ENCODE peak calls at places on chromosomes 16 and 17, in ten cellular contexts. X, T, C, V, L, W, S, U, R and A are unnamed samples. For H3K9me3, the result is how much of the 10 kb centered on the place peaks cover.

GRCh38 chr17:82667668-82668000 is 19.4 kb upstream of the WDR45B start:
- DNase-seq in W (no peak), R (no peak), L (no peak), U (no peak), C (no peak), T (no peak), X (no peak), V (no peak), S (no peak), A (no peak)

GRCh38 chr17:80511222-80512180 is 33.1 kb upstream of the RPTOR start:
- DNase-seq in U (no peak), W (no peak), V (no peak), X (no peak), T (no peak), C (no peak), L (peak), R (no peak), S (no peak), A (no peak)

GRCh38 chr16:1089822-1090619 is 6.0 kb downstream of the C1QTNF8 start:
- DNase-seq in S (peak), W (peak), R (no peak), C (no peak), U (peak), X (peak), V (no peak), L (no peak), T (peak), A (no peak)

GRCh38 chr16:83967838-83968482 is at the start of gene NECAB2:
- DNase-seq in S (peak), C (no peak), X (no peak), W (no peak), U (no peak), L (peak), R (no peak), T (no peak), V (no peak), A (no peak)

GRCh38 chr16:8674413-8675022 is at the start of gene ABAT:
- DNase-seq in V (peak), S (peak), T (peak), W (peak), C (peak), R (peak), U (peak), X (peak), L (peak), A (peak)

GRCh38 chr17:214881-215331 is 33.5 kb upstream of the DOC2B start:
- DNase-seq in T (no peak), C (peak), V (no peak), R (no peak), S (no peak), X (no peak), U (no peak), W (no peak), L (no peak), A (no peak)

GRCh38 chr17:71163121-71163812 is 957.6 kb upstream of the SOX9 start:
- DNase-seq in X (no peak), U (peak), C (no peak), L (no peak), R (peak), V (peak), S (no peak), W (peak), T (no peak), A (no peak)

GRCh38 chr17:57536289-57536688 is 208.8 kb downstream of the CCDC182 start:
- DNase-seq in T (no peak), V (no peak), S (no peak), W (no peak), X (no peak), L (no peak), C (no peak), R (no peak), U (no peak), A (no peak)

GRCh38 chr17:48375356-48375755 is 54.7 kb downstream of the SKAP1 start:
- DNase-seq in R (no peak), U (no peak), S (no peak), T (no peak), V (no peak), L (no peak), W (no peak), C (no peak), X (no peak), A (peak)

GRCh38 chr17:12979826-12980500 is 37.9 kb downstream of the ELAC2 start:
- DNase-seq in C (no peak), T (no peak), S (no peak), U (no peak), X (no peak), R (no peak), V (no peak), L (no peak), W (no peak), A (no peak)

GRCh38 chr16:17194190-17194780 is 276.5 kb downstream of the XYLT1 start:
- DNase-seq in V (peak), X (peak), C (peak), S (peak), W (peak), R (peak), U (peak), T (peak), L (peak), A (no peak)

GRCh38 chr17:71511266-71511995 is 609.4 kb upstream of the SOX9 start:
- DNase-seq in W (no peak), L (no peak), S (no peak), C (no peak), X (no peak), V (no peak), T (peak), R (no peak), U (no peak), A (no peak)

GRCh38 chr16:87132361-87133014 is 184.7 kb downstream of the C16orf95 start:
- DNase-seq in W (no peak), R (no peak), L (no peak), S (peak), T (no peak), V (no peak), C (no peak), U (no peak), X (no peak), A (peak)

GRCh38 chr17:22707626-22708025 is 1015.3 kb downstream of the KCNJ18 start:
- DNase-seq in R (no peak), U (no peak), W (no peak), S (no peak), V (no peak), T (no peak), C (no peak), L (no peak), X (no peak), A (no peak)

GRCh38 chr17:17911003-17911613 is 61.1 kb downstream of the TOM1L2 start:
- DNase-seq in R (no peak), C (no peak), S (no peak), U (no peak), V (no peak), W (no peak), X (no peak), T (no peak), L (no peak), A (no peak)

GRCh38 chr16:29994613-29995329 is 646 bp downstream of the HIRIP3 start:
- DNase-seq in R (peak), L (no peak), X (peak), C (no peak), S (peak), U (no peak), T (peak), W (peak), V (no peak), A (no peak)

GRCh38 chr16:54126907-54127306 is 159.7 kb downstream of the IRX3 start:
- DNase-seq in C (no peak), W (no peak), S (no peak), L (no peak), U (no peak), T (no peak), X (no peak), R (no peak), V (no peak), A (no peak)

GRCh38 chr16:71542377-71542776 is 16.2 kb downstream of the CHST4 start:
- DNase-seq in X (peak), R (peak), T (peak), U (no peak), S (peak), W (peak), V (no peak), C (peak), L (peak), A (no peak)

GRCh38 chr17:60832206-60832605 is 154.6 kb downstream of the BCAS3 start:
- DNase-seq in L (no peak), U (no peak), S (no peak), T (no peak), R (no peak), V (no peak), X (no peak), C (no peak), W (no peak), A (no peak)

GRCh38 chr17:27496501-27496943 is 40.3 kb downstream of the KSR1 start:
- DNase-seq in W (no peak), T (no peak), C (no peak), R (peak), S (no peak), V (peak), L (no peak), X (no peak), U (peak), A (no peak)

GRCh38 chr17:27986805-27987684 is 55.4 kb upstream of the NLK start:
- DNase-seq in T (no peak), W (no peak), C (no peak), L (no peak), R (no peak), V (no peak), X (no peak), S (no peak), U (no peak), A (no peak)

GRCh38 chr17:70378005-70378404 is 208.7 kb downstream of the KCNJ2 start:
- DNase-seq in C (no peak), V (no peak), S (no peak), U (no peak), W (no peak), R (no peak), L (no peak), X (no peak), T (no peak), A (no peak)

GRCh38 chr16:66401610-66402009 is 25.5 kb upstream of the BEAN1 start:
- DNase-seq in U (no peak), R (no peak), V (no peak), L (no peak), W (no peak), X (no peak), T (peak), C (no peak), S (no peak), A (no peak)

GRCh38 chr16:3182608-3183444 is 5.2 kb upstream of the OR1F1 start:
- DNase-seq in S (no peak), X (peak), L (no peak), C (no peak), V (no peak), W (peak), R (no peak), T (peak), U (no peak), A (no peak)

GRCh38 chr17:46952115-46952514 is 26.9 kb downstream of the RPRML start:
- DNase-seq in T (no peak), V (no peak), C (no peak), S (no peak), W (no peak), X (no peak), U (no peak), L (no peak), R (no peak), A (no peak)

GRCh38 chr17:76132574-76133338 is 8.3 kb downstream of the FOXJ1 start:
- DNase-seq in S (no peak), X (peak), R (peak), L (no peak), V (peak), C (peak), W (peak), T (no peak), U (peak), A (no peak)

GRCh38 chr17:43784628-43785101 is 4.4 kb downstream of the CFAP97D1 start:
- DNase-seq in V (no peak), L (no peak), U (no peak), C (no peak), T (no peak), R (no peak), W (no peak), S (no peak), X (no peak), A (no peak)

GRCh38 chr17:48071654-48072053 is 23.5 kb downstream of the NFE2L1 start:
- DNase-seq in T (no peak), U (no peak), V (no peak), R (no peak), X (no peak), W (no peak), S (no peak), C (no peak), L (no peak), A (no peak)

GRCh38 chr16:56041556-56042140 is 149.6 kb upstream of the GNAO1 start:
- DNase-seq in U (no peak), X (peak), C (no peak), S (no peak), L (peak), V (no peak), R (no peak), W (no peak), T (peak), A (no peak)

GRCh38 chr17:43871947-43872690 is 25.1 kb downstream of the CD300LG start:
- DNase-seq in T (peak), R (peak), V (no peak), U (no peak), W (peak), C (no peak), L (no peak), S (no peak), X (peak), A (no peak)

GRCh38 chr16:77723108-77723514 is 797 bp downstream of the NUDT7 start:
- DNase-seq in X (peak), T (no peak), C (peak), V (peak), W (peak), U (no peak), L (peak), S (peak), R (no peak), A (peak)

GRCh38 chr17:11535231-11535630 is 63.0 kb upstream of the DNAH9 start:
- DNase-seq in U (no peak), V (no peak), W (peak), X (no peak), R (no peak), C (no peak), T (no peak), S (no peak), L (no peak), A (no peak)

GRCh38 chr17:76053230-76054111 is 18.8 kb downstream of the SRP68 start:
- DNase-seq in V (no peak), L (no peak), U (no peak), W (no peak), S (no peak), X (no peak), T (no peak), R (peak), C (no peak), A (peak)

GRCh38 chr17:6147054-6147453 is 76.9 kb downstream of the WSCD1 start:
- DNase-seq in V (no peak), L (no peak), U (no peak), S (no peak), C (no peak), T (no peak), X (no peak), R (no peak), W (no peak), A (no peak)
- TF ChIP-seq CTCF in V (no peak), L (no peak), U (no peak), S (no peak), C (no peak), T (no peak), X (no peak), R (no peak), W (no peak), A (no peak)

GRCh38 chr16:14497245-14498082 is 132.6 kb downstream of the PARN start:
- DNase-seq in T (no peak), U (no peak), L (no peak), W (no peak), S (no peak), R (no peak), X (no peak), V (no peak), C (no peak), A (no peak)
- H3K9me3 ChIP-seq in T (under half), U (under half), L (under half), W (under half), S (under half), R (under half), X (under half), V (under half), C (under half), A (under half)

DNA sequence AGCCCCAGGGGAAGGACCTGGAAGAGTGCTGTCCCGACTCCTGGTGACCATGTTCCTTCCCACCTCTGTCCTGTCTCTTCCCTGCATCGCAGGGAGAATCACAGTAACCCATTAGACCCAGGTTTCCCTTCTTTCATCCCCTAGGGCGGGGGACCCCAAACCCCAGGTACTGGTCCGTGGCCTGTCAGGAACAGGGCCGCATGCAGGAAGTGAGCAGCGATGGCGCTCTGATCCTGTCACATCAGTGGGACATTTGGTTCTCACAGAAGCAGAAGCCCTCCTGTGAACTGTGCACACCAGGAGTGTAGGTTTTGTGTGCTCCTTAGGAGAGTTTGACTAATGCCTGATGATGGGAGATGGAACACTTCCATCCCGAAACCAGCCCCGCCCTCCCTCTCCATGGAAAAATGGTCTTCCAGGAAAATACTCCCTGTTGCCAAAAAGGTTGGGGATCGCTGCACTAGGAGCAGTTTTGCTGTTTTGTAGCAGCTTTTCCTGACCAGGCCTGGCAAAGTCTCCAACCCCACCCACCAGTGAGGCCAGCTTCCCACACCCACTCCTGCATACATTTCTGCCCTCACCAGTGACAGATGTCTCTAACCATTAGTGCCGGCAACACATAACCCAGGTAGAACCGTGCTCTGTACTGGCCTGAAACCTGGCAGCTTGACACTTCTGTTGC is 10.5 kb downstream of the MNT start:
- DNase-seq in T (no peak), W (no peak), U (no peak), R (no peak), L (no peak), S (no peak), C (no peak), X (no peak), V (no peak), A (no peak)
- H3K27ac ChIP-seq in T (peak), W (no peak), U (no peak), R (peak), L (no peak), S (peak), C (peak), X (peak), V (no peak), A (no peak)

GRCh38 chr16:16052916-16053315 is 103.5 kb downstream of the ABCC1 start:
- DNase-seq in U (no peak), L (no peak), S (no peak), T (no peak), R (no peak), W (no peak), C (no peak), V (no peak), X (no peak), A (peak)

GRCh38 chr16:16047761-16048160 is 98.3 kb downstream of the ABCC1 start:
- DNase-seq in S (no peak), L (no peak), C (no peak), U (no peak), V (no peak), X (no peak), W (no peak), R (no peak), T (no peak), A (no peak)

GRCh38 chr16:16050106-16050505 is 100.7 kb downstream of the ABCC1 start:
- DNase-seq in S (no peak), W (no peak), T (no peak), V (no peak), U (no peak), X (no peak), R (no peak), L (no peak), C (no peak), A (no peak)

GRCh38 chr16:16048904-16049582 is 99.6 kb downstream of the ABCC1 start:
- DNase-seq in V (no peak), X (no peak), R (no peak), C (no peak), U (no peak), W (no peak), L (no peak), T (no peak), S (peak), A (no peak)

GRCh38 chr16:16051132-16051531 is 101.7 kb downstream of the ABCC1 start:
- DNase-seq in S (no peak), T (no peak), U (no peak), X (no peak), V (no peak), R (no peak), L (no peak), W (no peak), C (no peak), A (no peak)
- TF ChIP-seq CTCF in S (no peak), T (no peak), U (no peak), X (no peak), V (no peak), R (no peak), L (no peak), W (no peak), C (no peak), A (no peak)

GRCh38 chr17:68060336-68060735 is 24.8 kb downstream of the KPNA2 start:
- DNase-seq in T (no peak), V (no peak), L (no peak), X (no peak), S (no peak), W (no peak), U (no peak), C (no peak), R (no peak), A (no peak)

GRCh38 chr17:68053237-68054030 is 17.9 kb downstream of the KPNA2 start:
- DNase-seq in C (no peak), V (no peak), X (no peak), T (peak), R (peak), S (no peak), U (no peak), W (peak), L (no peak), A (peak)

GRCh38 chr17:68054296-68054900 is 18.9 kb downstream of the KPNA2 start:
- DNase-seq in S (no peak), V (peak), X (no peak), C (peak), W (no peak), L (no peak), T (no peak), U (no peak), R (peak), A (peak)

GRCh38 chr17:68061512-68062313 is 26.2 kb downstream of the KPNA2 start:
- DNase-seq in U (no peak), T (no peak), L (no peak), X (no peak), V (no peak), C (no peak), S (no peak), R (no peak), W (no peak), A (no peak)

DNA sequence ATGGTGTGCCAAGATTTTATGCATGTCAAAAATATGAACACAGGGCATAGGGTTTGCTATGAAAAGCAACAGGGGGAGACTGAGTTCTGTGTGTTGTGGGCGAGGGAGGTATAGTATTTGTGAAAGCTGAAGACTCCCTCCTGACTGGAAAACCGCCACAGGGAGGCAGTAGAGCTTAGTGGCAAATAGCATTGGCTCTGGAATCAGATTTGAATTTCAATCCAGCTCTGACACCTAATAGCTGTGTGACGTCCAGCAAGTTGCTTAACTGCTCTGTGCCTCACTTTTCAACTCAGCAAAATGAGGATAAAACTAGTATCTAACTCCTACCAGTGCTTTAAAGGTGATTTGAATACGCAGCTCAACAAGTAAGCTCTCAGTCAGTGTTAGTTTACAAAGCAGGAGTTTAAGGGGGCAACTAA is 22.0 kb downstream of the KPNA2 start:
- DNase-seq in W (peak), L (peak), T (peak), U (no peak), C (no peak), X (peak), R (no peak), V (no peak), S (no peak), A (no peak)
- H3K9me3 ChIP-seq in W (under half), L (under half), T (under half), U (under half), C (under half), X (under half), R (under half), V (under half), S (under half), A (under half)

GRCh38 chr16:86079185-86079885 is 180.4 kb downstream of the IRF8 start:
- DNase-seq in L (no peak), W (no peak), U (no peak), T (peak), V (no peak), X (no peak), S (no peak), C (peak), R (no peak), A (no peak)
- H3K27ac ChIP-seq in L (no peak), W (no peak), U (no peak), T (no peak), V (no peak), X (no peak), S (no peak), C (no peak), R (no peak), A (no peak)